ENCODE peak calls at places on chromosomes 16 and 17, in six cellular contexts. One of them, this sample, is unnamed.
A peak's percentile ranks its signal among the peaks of the same experiment; 100 is the strongest.

GRCh38 chr17:42704495-42705494 is 22.5 kb downstream of the CNTNAP1 start:
- DNase-seq in GM06990: peak; percentile 85
- DNase-seq in sigmoid colon: no peak
- DNase-seq in GM23338: no peak
- DNase-seq in GM12878: peak; percentile 94
- DNase-seq in HL-60: no peak
- DNase-seq in this sample: no peak

GRCh38 chr16:72474511-72475123 is 302.7 kb upstream of the PMFBP1 start:
- DNase-seq in sigmoid colon: no peak
- DNase-seq in HL-60: no peak
- DNase-seq in GM06990: no peak
- DNase-seq in GM12878: no peak
- DNase-seq in GM23338: no peak
- DNase-seq in this sample: no peak

GRCh38 chr16:86836503-86837125 is 258.3 kb downstream of the FOXL1 start:
- DNase-seq in sigmoid colon: no peak
- DNase-seq in GM12878: no peak
- DNase-seq in GM06990: no peak
- DNase-seq in HL-60: no peak
- DNase-seq in GM23338: no peak
- DNase-seq in this sample: no peak

GRCh38 chr16:17471745-17472075 is 950 bp upstream of the XYLT1 start:
- DNase-seq in HL-60: no peak
- DNase-seq in GM23338: no peak
- DNase-seq in GM12878: no peak
- DNase-seq in sigmoid colon: no peak
- DNase-seq in GM06990: no peak
- DNase-seq in this sample: no peak

GRCh38 chr16:31409433-31409832 is 16.3 kb downstream of the ITGAD start:
- DNase-seq in GM23338: no peak
- DNase-seq in HL-60: no peak
- DNase-seq in sigmoid colon: no peak
- DNase-seq in GM06990: no peak
- DNase-seq in GM12878: no peak
- DNase-seq in this sample: no peak

GRCh38 chr17:22305356-22306071 is 613.2 kb downstream of the KCNJ18 start:
- DNase-seq in GM06990: no peak
- DNase-seq in sigmoid colon: no peak
- DNase-seq in GM12878: no peak
- DNase-seq in GM23338: no peak
- DNase-seq in HL-60: no peak
- DNase-seq in this sample: no peak

GRCh38 chr16:70679653-70680494 is 6.0 kb downstream of the MTSS2 start:
- DNase-seq in sigmoid colon: no peak
- DNase-seq in GM06990: no peak
- DNase-seq in GM23338: peak; percentile 82
- DNase-seq in GM12878: no peak
- DNase-seq in HL-60: no peak
- DNase-seq in this sample: no peak

GRCh38 chr16:84672276-84673202 is 24.2 kb downstream of the KLHL36 start:
- DNase-seq in GM12878: no peak
- DNase-seq in GM06990: peak; percentile 60
- DNase-seq in sigmoid colon: peak; percentile 89
- DNase-seq in GM23338: peak; percentile 87
- DNase-seq in HL-60: peak; percentile 72
- DNase-seq in this sample: peak; percentile 81

GRCh38 chr17:14545156-14545906 is 244.4 kb downstream of the HS3ST3B1 start:
- DNase-seq in HL-60: no peak
- DNase-seq in GM23338: no peak
- DNase-seq in GM06990: no peak
- DNase-seq in sigmoid colon: no peak
- DNase-seq in GM12878: no peak
- DNase-seq in this sample: no peak

GRCh38 chr17:21452377-21453143 is 76.4 kb downstream of the KCNJ12 start:
- DNase-seq in HL-60: peak; percentile 59
- DNase-seq in GM23338: peak; percentile 82
- DNase-seq in sigmoid colon: peak; percentile 80
- DNase-seq in GM12878: no peak
- DNase-seq in GM06990: no peak
- DNase-seq in this sample: peak; percentile 75

DNA sequence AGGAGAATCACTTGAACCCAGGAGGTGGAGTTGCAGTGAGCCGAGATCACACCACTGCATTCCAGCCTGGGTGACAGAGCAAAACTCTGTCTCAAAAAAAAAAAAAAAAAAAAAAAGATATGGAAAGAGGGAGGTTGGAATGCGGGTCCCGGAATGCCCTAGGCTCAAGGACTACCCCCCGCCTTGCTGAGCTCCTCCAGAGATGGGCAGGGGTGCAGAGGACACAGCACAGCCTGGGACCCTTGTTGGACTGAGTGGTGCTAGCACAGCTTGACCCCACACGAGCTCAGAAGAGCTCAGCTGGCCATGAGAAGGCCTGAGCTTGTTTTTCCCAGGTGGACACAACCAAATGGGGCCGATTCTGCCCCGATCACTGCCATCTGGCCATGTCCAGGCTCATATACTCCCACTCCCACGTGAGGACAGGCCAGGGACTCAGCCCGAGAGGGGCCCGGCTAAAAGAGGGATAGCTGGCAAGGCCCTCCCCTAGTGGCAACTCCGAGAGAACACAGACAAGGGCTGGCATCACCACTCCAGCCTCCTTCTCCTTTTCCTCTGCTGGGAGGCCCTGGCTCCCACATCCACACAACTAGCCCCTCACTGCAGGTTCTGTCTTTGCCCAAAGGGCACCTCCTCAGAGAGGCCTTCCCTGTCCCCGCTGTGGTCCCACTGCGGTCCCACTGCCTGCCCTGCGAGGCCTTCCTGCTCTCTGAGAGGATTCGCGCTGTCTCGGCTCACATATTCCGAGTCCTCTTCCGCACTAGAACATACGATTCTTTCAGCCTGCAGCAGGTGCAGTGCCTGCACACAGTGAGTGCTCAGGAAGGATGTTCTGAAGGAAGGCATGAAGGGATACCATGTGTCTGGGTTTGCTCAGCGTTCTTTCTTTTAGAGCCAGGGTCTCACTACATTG is 11.0 kb downstream of the SGCA start:
- DNase-seq in GM23338: no peak
- DNase-seq in HL-60: no peak
- DNase-seq in GM12878: no peak
- DNase-seq in GM06990: no peak
- DNase-seq in sigmoid colon: no peak
- DNase-seq in this sample: no peak
- TF ChIP-seq CTCF in GM23338: peak; percentile 16
- TF ChIP-seq CTCF in HL-60: no peak
- TF ChIP-seq CTCF in GM12878: no peak
- TF ChIP-seq CTCF in GM06990: no peak
- TF ChIP-seq CTCF in sigmoid colon: peak; percentile 37
- TF ChIP-seq CTCF in this sample: no peak

DNA sequence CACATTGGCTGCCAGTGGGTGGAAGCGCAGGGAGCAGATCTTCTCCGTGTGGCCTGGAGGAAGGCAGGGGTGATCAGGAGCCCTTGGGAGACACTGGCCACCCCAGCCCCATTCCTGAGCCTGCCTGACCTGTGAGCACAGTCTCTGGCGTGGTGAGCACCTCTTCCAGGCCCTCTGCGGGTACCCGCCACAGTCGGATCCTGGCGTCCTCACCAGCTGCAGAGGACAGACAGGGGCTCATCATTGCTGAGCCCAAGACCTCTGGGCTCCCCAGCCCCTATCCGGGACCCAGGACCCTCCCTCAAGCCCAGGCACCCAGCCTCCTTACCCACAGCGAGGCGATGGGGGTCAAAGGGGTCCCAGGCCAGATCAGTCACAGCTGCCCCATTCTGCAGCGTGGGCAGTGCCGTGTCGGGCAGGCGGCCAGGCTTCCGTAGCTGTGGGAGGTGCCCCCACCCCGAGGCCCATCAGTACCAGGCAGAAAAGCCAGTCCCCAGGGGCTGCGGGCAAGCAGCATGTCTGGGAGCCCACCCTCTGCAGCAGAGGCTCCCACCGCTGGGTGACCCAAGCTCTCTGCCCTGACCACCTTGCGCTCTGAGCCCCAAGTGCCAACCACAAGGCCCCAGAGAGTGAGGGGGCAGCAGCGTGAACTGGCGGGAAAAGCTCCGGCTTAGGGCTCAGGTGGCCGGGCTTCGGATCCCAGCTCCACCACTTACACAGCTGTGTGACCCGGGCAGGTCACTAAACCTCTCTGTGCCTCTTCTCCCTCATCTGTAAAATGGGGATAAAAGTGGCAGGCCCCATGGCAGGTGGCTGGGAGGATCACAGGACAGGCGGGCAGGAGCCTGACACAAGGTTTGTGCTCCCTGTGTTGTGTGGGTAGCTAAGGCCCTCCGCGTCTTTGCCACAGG is 10.2 kb upstream of the PAM16 start:
- DNase-seq in sigmoid colon: no peak
- DNase-seq in HL-60: no peak
- DNase-seq in GM06990: no peak
- DNase-seq in GM12878: no peak
- DNase-seq in GM23338: no peak
- DNase-seq in this sample: no peak
- H3K4me3 ChIP-seq in sigmoid colon: no peak overlapping the region
- H3K4me3 ChIP-seq in HL-60: no peak overlapping the region
- H3K4me3 ChIP-seq in GM06990: no peak overlapping the region
- H3K4me3 ChIP-seq in GM12878: no peak overlapping the region
- H3K4me3 ChIP-seq in GM23338: no peak overlapping the region
- H3K4me3 ChIP-seq in this sample: no peak overlapping the region

DNA sequence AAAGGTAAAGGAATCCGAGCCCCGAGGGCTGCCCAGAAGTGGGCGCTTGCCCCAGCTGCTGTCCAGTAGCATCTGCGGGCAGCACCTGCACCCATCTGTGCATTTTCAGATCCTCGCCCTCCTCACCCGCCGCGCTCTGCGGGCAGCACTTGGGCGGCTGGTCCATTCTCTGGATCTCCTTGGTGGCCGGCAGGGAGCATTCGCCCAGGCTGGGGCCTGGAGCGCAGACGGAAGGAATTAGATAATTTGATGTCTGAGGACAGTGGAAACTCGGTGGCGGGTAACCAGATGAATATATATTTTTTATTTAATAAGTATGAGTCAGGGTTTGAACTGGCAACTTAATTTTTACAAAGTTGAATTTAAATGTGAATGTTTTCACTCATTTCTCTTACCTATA is 88.5 kb downstream of the NPIPB11 start:
- DNase-seq in GM12878: no peak
- DNase-seq in GM23338: no peak
- DNase-seq in sigmoid colon: no peak
- DNase-seq in HL-60: no peak
- DNase-seq in GM06990: no peak
- DNase-seq in this sample: peak; percentile 72
- TF ChIP-seq CTCF in GM12878: no peak
- TF ChIP-seq CTCF in GM23338: no peak
- TF ChIP-seq CTCF in sigmoid colon: no peak
- TF ChIP-seq CTCF in HL-60: no peak
- TF ChIP-seq CTCF in GM06990: no peak
- TF ChIP-seq CTCF in this sample: no peak

GRCh38 chr17:74972973-74973328 is 392 bp upstream of the HID1 start:
- DNase-seq in GM12878: no peak
- DNase-seq in HL-60: no peak
- DNase-seq in GM06990: no peak
- DNase-seq in sigmoid colon: no peak
- DNase-seq in GM23338: no peak
- DNase-seq in this sample: no peak
- H3K4me3 ChIP-seq in GM12878: no peak overlapping the region
- H3K4me3 ChIP-seq in HL-60: peak overlapping the region; percentile 21
- H3K4me3 ChIP-seq in GM06990: peak overlapping the region; percentile 23
- H3K4me3 ChIP-seq in sigmoid colon: peak overlapping the region; percentile 61
- H3K4me3 ChIP-seq in GM23338: peak overlapping the region; percentile 75
- H3K4me3 ChIP-seq in this sample: peak overlapping the region; percentile 70